ENCODE peak calls at places on chromosome 10, in ten cellular contexts. K, Q, L, H, B, Y, O, X, P and U are unnamed samples.

GRCh38 chr10:86966008-86966654 is 2.2 kb upstream of the ADIRF start:
- DNase-seq in K (no peak), P (no peak), L (no peak), Y (no peak), X (no peak), Q (no peak), H (no peak), B (no peak), O (no peak), U (no peak)

GRCh38 chr10:73888514-73888913 is 14.2 kb upstream of the CAMK2G start:
- DNase-seq in Y (peak; percentile 74), O (no peak), K (no peak), B (no peak), X (no peak), P (no peak), H (peak; percentile 71), L (no peak), Q (no peak), U (no peak)

GRCh38 chr10:49362596-49363260 is 33.2 kb downstream of the DRGX start:
- DNase-seq in Q (no peak), K (no peak), X (no peak), L (no peak), B (no peak), P (no peak), Y (no peak), O (no peak), H (no peak), U (peak; percentile 67)

GRCh38 chr10:101388671-101389276 is 34.8 kb downstream of the BTRC start:
- DNase-seq in H (no peak), K (no peak), O (no peak), Y (no peak), Q (no peak), X (no peak), B (no peak), L (no peak), P (no peak), U (no peak)

GRCh38 chr10:102117391-102118159 is 2.6 kb downstream of the LDB1 start:
- DNase-seq in O (peak; percentile 56), P (peak; percentile 50), H (peak; percentile 70), L (peak; percentile 78), Q (peak; percentile 86), Y (peak; percentile 54), X (peak; percentile 72), K (peak; percentile 87), B (peak; percentile 91), U (no peak)

GRCh38 chr10:52226448-52226847 is 87.6 kb upstream of the DKK1 start:
- DNase-seq in B (peak; percentile 42), Y (no peak), H (no peak), L (no peak), K (no peak), P (no peak), O (no peak), X (no peak), Q (no peak), U (no peak)

GRCh38 chr10:9243861-9244515 is 1189.5 kb downstream of the GATA3 start:
- DNase-seq in H (no peak), Q (no peak), B (no peak), O (peak; percentile 38), X (peak; percentile 5), K (no peak), P (no peak), Y (no peak), L (no peak), U (no peak)

GRCh38 chr10:80202934-80203834 is 2.2 kb downstream of the ANXA11 start:
- DNase-seq in P (peak; percentile 27), Q (peak; percentile 81), H (peak; percentile 85), B (peak; percentile 94), Y (peak; percentile 80), O (peak; percentile 60), X (peak; percentile 95), L (no peak), K (peak; percentile 57), U (peak; percentile 81)

GRCh38 chr10:98323221-98324164 is 55.5 kb upstream of the LOXL4 start:
- DNase-seq in O (peak; percentile 82), K (peak; percentile 88), L (no peak), Y (peak; percentile 75), P (no peak), H (peak; percentile 92), Q (peak; percentile 74), B (peak; percentile 79), X (no peak), U (no peak)

GRCh38 chr10:97117372-97117771 is 68.4 kb downstream of the SLIT1 start:
- DNase-seq in Y (peak; percentile 30), B (no peak), Q (no peak), K (no peak), O (no peak), L (no peak), H (no peak), X (peak; percentile 54), P (no peak), U (no peak)

GRCh38 chr10:25174461-25175230 is at the start of gene GPR158:
- DNase-seq in Y (peak; percentile 90), O (peak; percentile 64), K (peak; percentile 93), X (peak; percentile 86), L (peak; percentile 89), B (peak; percentile 99), Q (peak; percentile 86), H (peak; percentile 62), P (peak; percentile 96), U (peak; percentile 75)

GRCh38 chr10:82162549-82163210 is 287.7 kb downstream of the NRG3 start:
- DNase-seq in L (no peak), Q (no peak), P (no peak), O (no peak), H (no peak), K (no peak), B (no peak), Y (peak; percentile 31), X (no peak), U (no peak)

GRCh38 chr10:100346351-100346764 is 675 bp upstream of the SCD start:
- DNase-seq in X (peak; percentile 83), Q (peak; percentile 42), K (peak; percentile 58), O (peak; percentile 28), Y (peak; percentile 70), H (no peak), P (peak; percentile 88), B (peak; percentile 78), L (peak; percentile 85), U (peak; percentile 79)

GRCh38 chr10:122115874-122116273 is 126.9 kb downstream of the TACC2 start:
- DNase-seq in B (no peak), H (no peak), P (no peak), K (no peak), L (no peak), O (no peak), Q (no peak), Y (no peak), X (no peak), U (no peak)

GRCh38 chr10:122114156-122114747 is 125.3 kb downstream of the TACC2 start:
- DNase-seq in H (peak; percentile 49), P (no peak), X (no peak), O (no peak), Q (no peak), B (peak; percentile 14), K (peak; percentile 25), L (no peak), Y (no peak), U (no peak)

GRCh38 chr10:122112021-122112616 is 123.2 kb downstream of the TACC2 start:
- DNase-seq in Y (no peak), L (no peak), H (no peak), O (no peak), Q (no peak), B (peak; percentile 32), P (no peak), K (peak; percentile 21), X (no peak), U (peak; percentile 38)

GRCh38 chr10:122113161-122113944 is 124.4 kb downstream of the TACC2 start:
- DNase-seq in X (peak; percentile 80), Y (peak; percentile 74), O (no peak), P (peak; percentile 73), K (peak; percentile 83), H (peak; percentile 72), B (peak; percentile 77), Q (peak; percentile 73), L (peak; percentile 83), U (peak; percentile 75)

DNA sequence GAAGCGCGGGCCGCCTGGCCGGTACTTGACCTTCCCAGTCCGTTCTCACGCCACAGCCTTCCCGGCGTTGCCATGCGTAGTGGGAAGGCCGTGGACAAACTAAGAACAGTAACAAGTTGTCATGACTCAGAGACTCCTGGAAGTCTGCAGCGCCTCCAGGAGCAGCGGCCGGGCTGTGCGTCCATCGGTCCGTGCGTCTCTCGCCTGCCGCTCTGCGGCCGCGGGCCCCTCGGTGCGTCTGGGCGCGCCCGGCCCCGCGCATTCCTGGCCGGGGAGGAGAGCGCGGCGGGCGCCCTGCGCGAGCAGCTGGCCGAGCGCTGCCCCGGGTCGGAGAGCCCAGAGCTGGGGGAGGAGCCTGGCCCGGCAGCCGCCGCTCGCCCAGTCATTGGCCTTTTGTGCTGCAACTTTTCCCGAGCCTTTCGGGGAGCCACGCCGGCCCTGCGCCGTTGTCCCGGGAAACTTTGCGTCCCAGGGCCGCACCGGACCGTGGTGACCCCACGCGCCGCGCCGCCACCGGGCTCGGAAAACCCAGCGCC is 123.7 kb downstream of the TACC2 start:
- DNase-seq in Y (peak; percentile 80), Q (peak; percentile 86), K (peak; percentile 92), B (peak; percentile 97), P (peak; percentile 83), O (peak; percentile 88), H (peak; percentile 95), L (peak; percentile 85), X (peak; percentile 80), U (peak; percentile 51)
- TF ChIP-seq CTCF in Y (no peak), Q (peak; percentile 65), K (peak; percentile 48), B (peak; percentile 32), P (no peak), O (peak; percentile 46), H (peak; percentile 77), L (no peak), X (peak; percentile 68), U (no peak)

GRCh38 chr10:4770766-4771553 is 55.0 kb upstream of the AKR1E2 start:
- DNase-seq in H (no peak), B (peak; percentile 92), X (no peak), K (no peak), Q (no peak), O (peak; percentile 59), P (no peak), L (no peak), Y (no peak), U (no peak)
- TF ChIP-seq CTCF in H (peak; percentile 52), B (peak; percentile 16), X (no peak), K (peak; percentile 18), Q (peak; percentile 61), O (peak; percentile 24), P (peak; percentile 25), L (peak; percentile 71), Y (no peak), U (no peak)

DNA sequence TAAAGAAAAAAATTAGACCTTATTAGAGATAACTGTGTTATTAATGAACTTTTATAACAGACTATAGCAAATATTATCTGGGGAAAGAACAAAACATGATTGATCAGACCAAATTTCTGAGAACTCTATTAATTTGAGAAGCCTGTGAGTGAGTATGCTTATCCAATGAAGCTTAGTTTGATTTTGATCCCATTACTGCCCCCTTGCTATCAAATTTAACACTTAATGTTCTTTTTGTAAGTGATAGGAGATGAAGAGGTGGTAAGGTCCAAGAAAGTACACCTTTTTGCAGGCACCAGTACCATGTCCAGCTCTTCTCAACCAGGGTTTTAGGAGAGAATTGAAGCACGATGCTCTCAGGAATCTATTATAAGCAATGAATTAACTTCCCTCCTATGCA is 49.9 kb downstream of the ZNF365 start:
- DNase-seq in Q (no peak), X (no peak), H (no peak), Y (no peak), P (no peak), B (no peak), K (no peak), O (no peak), L (no peak), U (no peak)
- TF ChIP-seq CTCF in Q (no peak), X (no peak), H (no peak), Y (no peak), P (no peak), B (peak; percentile 6), K (no peak), O (no peak), L (peak; percentile 27), U (no peak)

GRCh38 chr10:89853796-89854195 is 152.4 kb downstream of the KIF20B start:
- DNase-seq in B (no peak), K (no peak), Y (no peak), H (no peak), L (no peak), O (no peak), X (peak; percentile 44), Q (no peak), P (peak; percentile 35), U (no peak)
- TF ChIP-seq CTCF in B (peak; percentile 42), K (no peak), Y (no peak), H (no peak), L (peak; percentile 65), O (no peak), X (peak; percentile 43), Q (no peak), P (peak; percentile 54), U (no peak)